ENCODE peak calls at places on chromosomes 7 and 10, in nine cellular contexts. R is BE2C, J is AG10803, W is SK-N-SH, X is adrenal gland, Y is NB4, T is dorsolateral prefrontal cortex, A is HCT116, K is stomach. B is an unnamed sample.

GRCh38 chr10:99234739-99235468 is 748 bp downstream of the HPSE2 start:
- DNase-seq in R (no peak), J (peak), W (no peak), X (no peak), Y (peak), T (no peak), A (no peak), K (no peak), B (no peak)

GRCh38 chr7:501526-501925 is 18.1 kb downstream of the PDGFA start:
- DNase-seq in R (no peak), J (no peak), W (no peak), X (no peak), Y (no peak), T (no peak), A (no peak), K (no peak), B (no peak)

GRCh38 chr7:116800594-116800993 is 61.8 kb upstream of the CAPZA2 start:
- DNase-seq in R (no peak), J (no peak), W (no peak), X (no peak), Y (no peak), T (no peak), A (no peak), K (no peak), B (no peak)

GRCh38 chr7:136637826-136638225 is 230.6 kb upstream of the CHRM2 start:
- DNase-seq in R (no peak), J (no peak), W (no peak), X (no peak), Y (no peak), T (no peak), A (no peak), K (no peak), B (no peak)

GRCh38 chr7:36278767-36279171 is 110.9 kb upstream of the ANLN start:
- DNase-seq in R (peak), J (peak), W (peak), X (peak), Y (no peak), T (no peak), A (no peak), K (no peak), B (peak)

GRCh38 chr10:92173996-92174395 is 116.9 kb downstream of the CPEB3 start:
- DNase-seq in R (no peak), J (no peak), W (no peak), X (no peak), Y (no peak), T (no peak), A (no peak), K (no peak), B (no peak)

GRCh38 chr7:9201928-9202327 is 768.5 kb downstream of the NXPH1 start:
- DNase-seq in R (no peak), J (no peak), W (no peak), X (no peak), Y (no peak), T (no peak), A (no peak), K (no peak), B (no peak)

GRCh38 chr7:35624299-35625186 is 70.4 kb downstream of the HERPUD2 start:
- DNase-seq in R (peak), J (peak), W (peak), X (peak), Y (peak), T (no peak), A (peak), K (peak), B (no peak)

GRCh38 chr10:133154996-133155778 is 4.8 kb upstream of the KNDC1 start:
- DNase-seq in R (no peak), J (no peak), W (no peak), X (no peak), Y (no peak), T (no peak), A (no peak), K (no peak), B (no peak)

GRCh38 chr7:2864204-2864985 is 20.3 kb upstream of the GNA12 start:
- DNase-seq in R (no peak), J (peak), W (no peak), X (no peak), Y (no peak), T (no peak), A (no peak), K (no peak), B (no peak)

GRCh38 chr7:155230169-155230593 is 67.5 kb upstream of the INSIG1 start:
- DNase-seq in R (no peak), J (peak), W (no peak), X (no peak), Y (no peak), T (peak), A (peak), K (no peak), B (peak)

GRCh38 chr10:102334106-102334505 is 61.4 kb upstream of the NFKB2 start:
- DNase-seq in R (peak), J (peak), W (peak), X (no peak), Y (no peak), T (no peak), A (no peak), K (peak), B (no peak)

GRCh38 chr10:128013626-128014025 is 106.7 kb downstream of the PTPRE start:
- DNase-seq in R (no peak), J (no peak), W (no peak), X (no peak), Y (no peak), T (no peak), A (no peak), K (no peak), B (no peak)

GRCh38 chr7:53002389-53002788 is 33.0 kb upstream of the POM121L12 start:
- DNase-seq in R (no peak), J (no peak), W (no peak), X (no peak), Y (no peak), T (no peak), A (no peak), K (no peak), B (no peak)

GRCh38 chr10:85788570-85788969 is 578.0 kb downstream of the GRID1 start:
- DNase-seq in R (no peak), J (no peak), W (no peak), X (no peak), Y (no peak), T (no peak), A (no peak), K (no peak), B (no peak)

GRCh38 chr7:76244781-76245391 is 43.2 kb downstream of the SRRM3 start:
- DNase-seq in R (peak), J (no peak), W (peak), X (no peak), Y (no peak), T (no peak), A (no peak), K (no peak), B (no peak)

GRCh38 chr10:69813632-69814031 is 11.9 kb downstream of the COL13A1 start:
- DNase-seq in R (no peak), J (no peak), W (no peak), X (no peak), Y (no peak), T (no peak), A (no peak), K (no peak), B (no peak)

GRCh38 chr10:46530249-46531186 is 25.9 kb downstream of the GPRIN2 start:
- DNase-seq in R (no peak), J (peak), W (no peak), X (no peak), Y (peak), T (peak), A (no peak), K (peak), B (peak)

GRCh38 chr7:100122568-100122967 is 3.1 kb downstream of the CNPY4 start:
- DNase-seq in R (no peak), J (no peak), W (no peak), X (no peak), Y (no peak), T (no peak), A (no peak), K (no peak), B (no peak)

DNA sequence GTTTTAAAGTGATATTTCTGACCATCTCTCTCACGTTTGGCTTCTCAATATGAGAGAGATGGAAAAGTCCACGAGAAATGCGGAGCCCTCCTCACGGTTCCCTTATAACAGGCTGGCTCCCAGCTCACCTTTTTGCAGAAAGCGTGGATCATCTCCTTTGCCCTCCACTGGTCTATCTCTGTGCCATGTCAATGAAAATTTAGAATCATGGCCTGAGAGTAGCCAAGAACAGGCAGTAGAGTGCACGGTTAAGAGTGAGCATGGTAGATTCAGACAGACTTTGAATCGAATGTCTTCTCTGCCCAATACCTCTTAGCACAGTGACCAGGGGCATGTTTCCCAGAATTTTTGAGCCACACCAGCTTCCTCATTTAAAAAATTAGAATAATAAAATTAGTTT is 1.1 kb downstream of the GIMAP7 start:
- DNase-seq in R (no peak), J (no peak), W (no peak), X (no peak), Y (no peak), T (no peak), A (no peak), K (no peak), B (no peak)
- H3K4me3 ChIP-seq in R (no peak), J (no peak), W (no peak), X (no peak), Y (no peak), T (peak), A (no peak), K (peak), B (no peak)

GRCh38 chr7:152859781-152860191 is 100.2 kb downstream of the ACTR3B start:
- DNase-seq in R (no peak), J (no peak), W (peak), X (no peak), Y (peak), T (no peak), A (peak), K (no peak), B (no peak)
- TF ChIP-seq CTCF in R (peak), J (peak), W (peak), X (no peak), Y (peak), T (no peak), A (peak), K (no peak), B (peak)

DNA sequence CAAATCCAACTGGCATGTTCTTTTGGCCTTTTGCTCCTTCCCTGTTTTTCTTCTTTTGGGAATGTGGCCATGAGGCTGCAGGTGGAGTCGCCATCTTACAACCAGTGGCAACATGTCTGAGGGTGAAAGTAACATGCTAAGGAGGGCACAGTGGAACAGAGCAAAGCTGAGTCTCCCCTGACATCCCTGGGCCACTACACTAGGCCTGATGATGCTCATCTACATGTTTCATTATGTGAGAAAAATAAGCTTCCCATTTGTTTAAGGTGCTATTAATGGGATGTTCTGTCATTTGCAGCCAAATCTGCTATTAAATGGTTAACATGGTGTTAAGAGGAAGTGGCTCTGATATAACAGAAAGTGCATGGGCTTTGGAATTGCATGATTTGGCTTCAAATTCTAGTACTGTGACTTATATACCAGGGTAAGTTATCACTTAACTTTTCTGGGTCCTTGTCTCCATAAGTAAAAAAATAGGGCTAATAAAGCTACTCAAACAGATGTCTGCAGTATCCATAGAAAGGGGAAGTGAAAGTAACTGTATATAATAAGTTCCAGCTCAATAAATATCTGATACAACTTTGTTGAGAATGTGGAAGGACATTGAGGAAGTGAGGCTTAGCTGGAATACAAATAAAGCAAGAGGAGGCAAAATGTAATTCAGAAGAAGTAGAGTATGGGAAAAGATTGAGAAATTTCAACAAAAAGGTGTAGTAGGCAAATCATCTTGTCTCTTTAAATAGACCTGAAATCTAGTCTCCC is 158.9 kb downstream of the RTKN2 start:
- DNase-seq in R (no peak), J (no peak), W (no peak), X (no peak), Y (peak), T (no peak), A (no peak), K (no peak), B (no peak)
- H3K4me3 ChIP-seq in R (no peak), J (no peak), W (no peak), X (no peak), Y (no peak), T (no peak), A (no peak), K (no peak), B (no peak)

GRCh38 chr7:45053941-45054340 is 34.8 kb downstream of the NACAD start:
- DNase-seq in R (no peak), J (no peak), W (no peak), X (no peak), Y (no peak), T (no peak), A (no peak), K (no peak), B (no peak)

GRCh38 chr7:45052011-45052410 is 36.8 kb downstream of the NACAD start:
- DNase-seq in R (no peak), J (no peak), W (no peak), X (no peak), Y (no peak), T (no peak), A (no peak), K (no peak), B (no peak)

GRCh38 chr7:45053401-45053800 is 35.4 kb downstream of the NACAD start:
- DNase-seq in R (no peak), J (no peak), W (no peak), X (no peak), Y (no peak), T (no peak), A (no peak), K (no peak), B (no peak)

GRCh38 chr7:45048748-45049147 is 40.0 kb downstream of the NACAD start:
- DNase-seq in R (no peak), J (no peak), W (no peak), X (no peak), Y (no peak), T (no peak), A (no peak), K (no peak), B (no peak)

GRCh38 chr7:45050198-45050597 is 38.6 kb downstream of the NACAD start:
- DNase-seq in R (no peak), J (no peak), W (no peak), X (no peak), Y (no peak), T (no peak), A (no peak), K (no peak), B (no peak)
- TF ChIP-seq CTCF in R (no peak), J (no peak), W (no peak), X (no peak), Y (no peak), T (no peak), A (no peak), K (no peak), B (no peak)

GRCh38 chr10:80471715-80472233 is 17.7 kb downstream of the TSPAN14 start:
- DNase-seq in R (no peak), J (no peak), W (no peak), X (no peak), Y (no peak), T (no peak), A (peak), K (no peak), B (no peak)

GRCh38 chr10:80473692-80474596 is 19.8 kb downstream of the TSPAN14 start:
- DNase-seq in R (no peak), J (no peak), W (no peak), X (no peak), Y (no peak), T (no peak), A (no peak), K (no peak), B (no peak)

GRCh38 chr10:80471009-80471408 is 16.9 kb downstream of the TSPAN14 start:
- DNase-seq in R (no peak), J (no peak), W (no peak), X (no peak), Y (no peak), T (no peak), A (no peak), K (no peak), B (no peak)

GRCh38 chr10:80473096-80473657 is 19.1 kb downstream of the TSPAN14 start:
- DNase-seq in R (no peak), J (no peak), W (no peak), X (no peak), Y (no peak), T (no peak), A (no peak), K (no peak), B (no peak)

DNA sequence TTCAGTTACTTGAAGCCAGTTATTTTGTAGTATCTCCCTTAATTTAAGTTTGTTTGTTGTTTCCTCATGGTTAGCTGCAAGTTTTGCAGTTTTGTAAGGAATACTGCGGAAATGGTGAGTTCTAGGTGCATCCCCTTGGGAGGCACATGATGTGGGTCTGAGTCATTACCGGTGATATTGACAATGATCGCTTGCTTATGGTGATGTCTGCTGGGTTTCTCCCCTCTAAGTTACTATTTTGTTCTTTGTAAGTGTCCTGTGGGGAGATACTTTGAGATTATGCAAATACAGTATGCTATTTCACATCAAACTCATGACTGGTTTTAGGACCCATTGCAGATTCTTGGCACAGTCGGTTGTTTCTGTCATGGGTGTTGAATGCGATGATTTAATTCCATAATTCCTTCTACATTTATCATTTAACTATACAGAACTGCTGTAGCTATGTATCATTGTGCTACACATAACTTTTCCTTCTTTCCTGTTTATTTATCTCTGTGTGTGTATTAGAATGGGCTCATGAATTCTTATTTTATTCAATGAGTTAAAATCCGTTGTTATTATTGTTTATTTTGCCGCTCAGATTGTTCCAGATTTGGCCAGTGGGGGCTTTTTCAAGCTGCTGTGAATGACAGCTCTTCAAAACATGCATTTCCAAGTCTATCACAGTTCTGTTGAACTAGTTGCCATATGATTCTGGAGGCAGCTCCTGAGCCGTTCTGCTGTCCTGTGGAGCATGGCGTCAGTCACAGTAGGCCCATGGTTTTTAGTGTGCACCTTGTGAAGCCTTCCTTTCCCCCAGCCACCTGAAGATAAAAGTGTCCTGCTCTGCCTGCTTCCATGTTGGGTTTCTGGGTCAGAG is 18.4 kb downstream of the TSPAN14 start:
- DNase-seq in R (no peak), J (peak), W (no peak), X (no peak), Y (no peak), T (no peak), A (no peak), K (no peak), B (no peak)
- H3K4me3 ChIP-seq in R (no peak), J (no peak), W (no peak), X (no peak), Y (no peak), T (no peak), A (peak), K (no peak), B (no peak)

GRCh38 chr7:90552521-90552920 is 43.6 kb upstream of the CDK14 start:
- DNase-seq in R (no peak), J (peak), W (no peak), X (no peak), Y (peak), T (no peak), A (no peak), K (no peak), B (no peak)
- TF ChIP-seq CTCF in R (no peak), J (peak), W (peak), X (peak), Y (no peak), T (peak), A (no peak), K (no peak), B (no peak)

GRCh38 chr10:112812571-112812970 is 137.5 kb upstream of the TCF7L2 start:
- DNase-seq in R (no peak), J (no peak), W (no peak), X (no peak), Y (no peak), T (no peak), A (no peak), K (no peak), B (no peak)
- H3K4me3 ChIP-seq in R (no peak), J (no peak), W (no peak), X (no peak), Y (no peak), T (no peak), A (peak), K (no peak), B (no peak)

GRCh38 chr7:24566274-24566673 is 7.0 kb upstream of the PALS2 start:
- DNase-seq in R (no peak), J (no peak), W (no peak), X (no peak), Y (no peak), T (no peak), A (no peak), K (no peak), B (no peak)
- TF ChIP-seq CTCF in R (no peak), J (no peak), W (no peak), X (no peak), Y (no peak), T (no peak), A (no peak), K (no peak), B (no peak)